ENCODE peak calls at places on chromosomes 3 and 15, in nine cellular contexts. B is A549; R is CD8-positive, alpha-beta memory T cell; G is psoas muscle; S is upper lobe of right lung; K is right atrium auricular region; E is neuronal stem cell; J is left lung; O is stomach. Z is an unnamed sample.

GRCh38 chr15:60787737-60788513 is 309.0 kb upstream of the ICE2 start:
- DNase-seq in R (no peak), G (no peak), K (no peak), E (no peak), J (no peak), B (no peak), S (no peak), O (no peak), Z (no peak)

GRCh38 chr3:184541886-184542562 is 19.6 kb upstream of the EPHB3 start:
- DNase-seq in S (no peak), E (no peak), J (no peak), O (no peak), B (no peak), K (peak), R (no peak), G (no peak), Z (no peak)

GRCh38 chr15:91224750-91225380 is 124.8 kb downstream of the SV2B start:
- DNase-seq in O (no peak), E (peak), G (no peak), R (no peak), B (peak), K (no peak), S (no peak), J (no peak), Z (no peak)

GRCh38 chr3:181265750-181266333 is 276.3 kb upstream of the DNAJC19 start:
- DNase-seq in R (peak), B (no peak), S (no peak), K (no peak), O (no peak), G (no peak), J (no peak), E (no peak), Z (no peak)

GRCh38 chr3:167882057-167882667 is 146.6 kb downstream of the SERPINI1 start:
- DNase-seq in E (no peak), S (no peak), K (no peak), R (peak), B (peak), J (no peak), O (no peak), G (no peak), Z (no peak)

GRCh38 chr3:30370681-30371271 is 235.6 kb upstream of the TGFBR2 start:
- DNase-seq in B (no peak), J (no peak), O (no peak), S (no peak), E (no peak), R (no peak), K (no peak), G (no peak), Z (no peak)

GRCh38 chr15:98000249-98001203 is 40.0 kb downstream of the ARRDC4 start:
- DNase-seq in J (no peak), K (no peak), B (no peak), G (no peak), R (no peak), S (no peak), O (no peak), E (no peak), Z (no peak)

GRCh38 chr3:18725668-18726407 is 300.7 kb upstream of the SATB1 start:
- DNase-seq in O (no peak), S (no peak), K (no peak), B (no peak), G (no peak), J (no peak), R (peak), E (no peak), Z (no peak)

GRCh38 chr15:43184407-43185160 is 619 bp upstream of the CCNDBP1 start:
- DNase-seq in O (no peak), J (no peak), G (no peak), S (no peak), K (no peak), E (no peak), R (no peak), B (no peak), Z (no peak)

GRCh38 chr3:138608322-138609214 is at the start of gene FAIM:
- DNase-seq in O (peak), S (peak), K (peak), J (peak), G (peak), E (peak), R (peak), B (peak), Z (peak)

GRCh38 chr3:95899494-95899893 is 914.9 kb upstream of the EPHA6 start:
- DNase-seq in K (no peak), J (no peak), G (no peak), R (no peak), B (no peak), S (no peak), O (no peak), E (no peak), Z (no peak)

GRCh38 chr15:26738996-26739395 is 33.9 kb downstream of the GABRB3 start:
- DNase-seq in K (no peak), B (no peak), G (no peak), O (no peak), J (no peak), E (no peak), R (no peak), S (no peak), Z (no peak)

GRCh38 chr15:45715528-45715927 is 80.7 kb downstream of the SQOR start:
- DNase-seq in R (no peak), B (no peak), S (no peak), G (no peak), J (no peak), E (no peak), K (no peak), O (no peak), Z (no peak)

GRCh38 chr15:98843844-98844243 is 163.7 kb downstream of the PGPEP1L start:
- DNase-seq in K (no peak), E (no peak), S (no peak), R (no peak), O (no peak), G (no peak), B (no peak), J (no peak), Z (no peak)

GRCh38 chr15:31111091-31111647 is 9.6 kb upstream of the TRPM1 start:
- DNase-seq in E (no peak), S (no peak), O (no peak), K (no peak), B (no peak), R (no peak), J (no peak), G (no peak), Z (no peak)

GRCh38 chr15:66997212-66997611 is 68.2 kb upstream of the SMAD3 start:
- DNase-seq in S (no peak), G (no peak), R (no peak), B (no peak), O (no peak), E (no peak), J (no peak), K (no peak), Z (no peak)

GRCh38 chr3:4119119-4119518 is 184.1 kb upstream of the SETMAR start:
- DNase-seq in G (no peak), R (no peak), S (no peak), J (no peak), E (no peak), O (no peak), K (no peak), B (no peak), Z (no peak)

GRCh38 chr15:101675015-101675414 is 22.8 kb upstream of the TM2D3 start:
- DNase-seq in B (no peak), K (no peak), E (no peak), J (no peak), O (no peak), G (no peak), R (no peak), S (no peak), Z (no peak)

GRCh38 chr15:63872759-63873510 is 39.2 kb upstream of the HERC1 start:
- DNase-seq in J (no peak), B (no peak), O (no peak), E (no peak), G (no peak), S (no peak), K (no peak), R (no peak), Z (no peak)

GRCh38 chr3:32469151-32469874 is 33.3 kb downstream of the CMTM6 start:
- DNase-seq in E (no peak), R (no peak), S (no peak), G (no peak), B (no peak), K (no peak), O (no peak), J (no peak), Z (no peak)

GRCh38 chr3:124786491-124787241 is 56.4 kb downstream of the UMPS start:
- DNase-seq in K (no peak), B (no peak), J (no peak), G (no peak), S (no peak), R (no peak), O (no peak), E (no peak), Z (no peak)

GRCh38 chr15:50186752-50187151 is 4.8 kb downstream of the SLC27A2 start:
- DNase-seq in K (no peak), E (no peak), O (no peak), B (no peak), R (no peak), S (no peak), J (no peak), G (no peak), Z (no peak)

GRCh38 chr3:31157028-31157694 is 262.7 kb upstream of the GADL1 start:
- DNase-seq in E (no peak), G (no peak), K (no peak), J (no peak), B (no peak), O (no peak), S (no peak), R (no peak), Z (no peak)

GRCh38 chr3:170584585-170585007 is 1.3 kb downstream of the SLC7A14 start:
- DNase-seq in E (peak), R (no peak), O (peak), G (peak), K (no peak), J (peak), S (peak), B (peak), Z (peak)

GRCh38 chr3:45145681-45146614 is at the start of gene CDCP1:
- DNase-seq in B (peak), K (no peak), G (no peak), S (peak), O (peak), E (no peak), J (peak), R (no peak), Z (no peak)

GRCh38 chr15:75776075-75776443 is 63.4 kb upstream of the CSPG4 start:
- DNase-seq in G (no peak), J (no peak), K (no peak), S (no peak), B (no peak), O (no peak), E (no peak), R (no peak), Z (no peak)

GRCh38 chr3:152389316-152389934 is 120.7 kb downstream of the MBNL1 start:
- DNase-seq in R (no peak), E (no peak), K (no peak), G (no peak), S (no peak), J (no peak), B (no peak), O (no peak), Z (no peak)

GRCh38 chr3:58521917-58522680 is 14.9 kb downstream of the ACOX2 start:
- DNase-seq in R (no peak), J (no peak), E (no peak), K (peak), B (no peak), S (no peak), O (no peak), G (no peak), Z (no peak)

GRCh38 chr15:90143176-90143655 is 40.9 kb upstream of the IDH2 start:
- DNase-seq in G (peak), B (peak), R (peak), J (peak), E (peak), S (peak), O (peak), K (no peak), Z (peak)

GRCh38 chr3:52086939-52087675 is 30.7 kb upstream of the DUSP7 start:
- DNase-seq in G (no peak), J (no peak), B (no peak), O (no peak), S (peak), R (no peak), E (no peak), K (no peak), Z (no peak)

GRCh38 chr15:55552461-55552860 is 35.7 kb downstream of the PYGO1 start:
- DNase-seq in J (no peak), R (no peak), S (no peak), G (no peak), K (no peak), B (no peak), E (no peak), O (no peak), Z (no peak)

GRCh38 chr15:36407647-36408046 is 171.8 kb upstream of the CDIN1 start:
- DNase-seq in K (no peak), B (no peak), S (no peak), G (no peak), O (no peak), E (no peak), J (no peak), R (no peak), Z (no peak)

GRCh38 chr3:58998476-58999117 is 51.2 kb downstream of the CFAP20DC start:
- DNase-seq in S (no peak), E (no peak), K (no peak), G (no peak), R (no peak), B (peak), O (no peak), J (no peak), Z (no peak)

GRCh38 chr3:48189321-48189720 is 1.1 kb upstream of the CDC25A start:
- DNase-seq in G (no peak), S (no peak), B (no peak), O (no peak), R (no peak), J (no peak), E (no peak), K (no peak), Z (no peak)

GRCh38 chr3:129665024-129665768 is 58.7 kb upstream of the PLXND1 start:
- DNase-seq in B (no peak), O (no peak), S (no peak), R (no peak), E (no peak), J (no peak), G (no peak), K (no peak), Z (no peak)

GRCh38 chr15:39230205-39230916 is 350.5 kb upstream of the THBS1 start:
- DNase-seq in R (no peak), K (no peak), O (no peak), B (no peak), G (no peak), J (no peak), E (no peak), S (no peak), Z (no peak)

DNA sequence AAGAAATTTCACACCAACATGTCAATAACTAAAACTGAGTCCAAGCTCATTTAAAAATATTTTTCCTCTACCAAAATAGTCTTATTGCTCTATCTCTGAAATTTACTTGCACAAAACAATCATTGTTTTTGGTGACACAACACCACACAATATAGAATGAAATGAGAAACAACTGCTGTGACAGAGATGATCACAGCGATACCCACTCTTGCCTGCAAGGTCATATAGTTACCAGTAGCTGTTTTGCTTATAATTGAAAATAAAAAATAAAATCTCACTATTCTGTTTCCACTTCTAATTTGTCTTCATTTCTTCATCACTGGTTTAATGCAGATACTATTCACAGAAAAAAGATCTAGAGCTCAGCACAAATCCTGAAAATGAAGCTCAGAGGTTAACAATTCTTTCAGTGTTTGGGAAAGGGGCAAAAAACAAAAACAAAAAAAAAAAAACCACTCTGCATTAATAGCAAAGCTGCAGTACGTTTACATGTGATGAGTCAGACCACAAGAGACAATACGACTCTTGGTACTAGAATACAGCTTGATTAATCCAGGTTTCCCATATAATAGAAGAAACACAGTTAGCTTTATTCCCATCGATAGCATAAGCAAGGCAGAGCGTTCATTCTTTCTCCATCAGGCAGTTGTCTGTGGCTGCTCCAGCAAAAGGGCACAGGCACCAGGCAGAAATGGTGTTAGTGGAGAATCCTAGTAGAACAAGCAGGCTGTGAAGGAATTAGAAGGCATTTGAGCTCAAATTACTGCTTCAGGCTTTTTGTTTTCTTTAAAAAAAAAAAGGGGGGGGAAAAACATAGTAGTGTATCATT is 794 bp downstream of the ANKRD28 start:
- DNase-seq in S (no peak), O (no peak), B (peak), K (no peak), J (no peak), R (no peak), G (no peak), E (peak), Z (no peak)
- H3K27ac ChIP-seq in S (peak), O (peak), B (peak), K (peak), J (peak), R (peak), G (peak), E (peak), Z (peak)

GRCh38 chr3:42773409-42773751 is 327 bp upstream of the CCDC13 start:
- DNase-seq in O (no peak), S (no peak), R (no peak), B (no peak), E (no peak), G (no peak), K (no peak), J (no peak), Z (no peak)
- H3K4me3 ChIP-seq in O (peak), S (peak), R (peak), B (peak), E (peak), G (peak), K (peak), J (peak), Z (peak)

GRCh38 chr3:122232485-122232884 is 49.0 kb downstream of the CASR start:
- DNase-seq in B (no peak), K (no peak), R (no peak), O (no peak), S (no peak), J (no peak), E (no peak), G (no peak), Z (no peak)
- H3K27ac ChIP-seq in B (no peak), K (no peak), R (no peak), O (no peak), S (no peak), J (no peak), E (no peak), G (no peak), Z (no peak)

DNA sequence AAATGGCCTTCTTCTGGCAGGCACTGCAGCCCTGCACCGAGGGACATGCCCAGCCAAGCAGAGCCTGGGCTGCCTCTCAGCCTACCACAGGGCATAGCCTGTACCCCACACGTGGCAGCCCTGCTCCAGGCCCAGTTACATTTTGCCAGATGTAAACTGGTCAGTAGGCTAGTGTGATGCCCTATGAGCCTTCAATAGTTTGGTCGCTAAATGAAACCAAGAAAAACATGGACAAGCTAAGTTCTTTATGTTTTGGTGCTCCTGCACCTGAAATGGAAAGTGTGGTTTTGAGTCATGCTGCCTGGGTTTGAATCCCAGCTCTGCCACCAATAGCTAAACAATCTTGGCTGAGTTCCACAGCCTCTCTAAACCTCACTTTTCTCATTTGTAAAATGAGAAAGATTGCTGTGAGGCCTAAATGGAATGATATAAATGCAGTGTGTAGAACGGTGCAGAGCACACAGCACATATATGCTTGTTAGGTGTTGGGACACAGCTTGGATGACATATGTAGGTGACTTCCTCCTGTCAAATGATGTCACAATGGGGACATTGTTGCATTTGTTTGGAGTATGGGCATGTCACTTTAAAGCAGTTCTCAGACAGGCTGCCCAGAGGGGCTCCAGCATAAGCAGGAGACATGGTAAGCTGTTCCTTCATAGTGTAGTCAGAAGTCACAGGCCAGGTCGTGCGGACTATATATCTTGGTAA is 57.4 kb downstream of the ZBTB38 start:
- DNase-seq in K (no peak), J (no peak), B (no peak), R (no peak), O (no peak), G (no peak), S (no peak), E (no peak), Z (no peak)
- H3K4me3 ChIP-seq in K (no peak), J (no peak), B (no peak), R (no peak), O (no peak), G (no peak), S (no peak), E (no peak), Z (no peak)

GRCh38 chr15:32637704-32638103 is 3.8 kb upstream of the SCG5 start:
- DNase-seq in E (no peak), S (no peak), O (no peak), B (no peak), J (no peak), G (no peak), R (no peak), K (no peak), Z (no peak)

GRCh38 chr15:32642667-32643425 is 1.3 kb downstream of the SCG5 start:
- DNase-seq in S (no peak), B (no peak), J (no peak), O (no peak), G (no peak), K (no peak), R (no peak), E (no peak), Z (no peak)

GRCh38 chr15:32636410-32636809 is 5.1 kb upstream of the SCG5 start:
- DNase-seq in B (no peak), O (no peak), R (no peak), G (no peak), E (no peak), J (no peak), S (no peak), K (no peak), Z (no peak)

GRCh38 chr15:32641517-32642059 is at the start of gene SCG5:
- DNase-seq in R (no peak), S (peak), K (no peak), E (peak), J (peak), O (no peak), B (no peak), G (no peak), Z (no peak)

GRCh38 chr15:32636908-32637567 is 4.5 kb upstream of the SCG5 start:
- DNase-seq in R (no peak), K (no peak), G (no peak), E (no peak), J (no peak), B (no peak), S (no peak), O (no peak), Z (no peak)
- H3K27ac ChIP-seq in R (no peak), K (no peak), G (no peak), E (no peak), J (no peak), B (no peak), S (no peak), O (no peak), Z (no peak)

GRCh38 chr3:37228734-37229133 is 54.4 kb upstream of the LRRFIP2 start:
- DNase-seq in B (no peak), K (no peak), R (no peak), O (no peak), E (no peak), G (no peak), J (no peak), S (no peak), Z (no peak)

GRCh38 chr3:37227870-37228549 is 53.6 kb upstream of the LRRFIP2 start:
- DNase-seq in J (no peak), E (no peak), G (no peak), K (no peak), O (no peak), S (no peak), R (no peak), B (no peak), Z (no peak)

GRCh38 chr3:37229291-37229690 is 54.9 kb upstream of the LRRFIP2 start:
- DNase-seq in B (no peak), J (no peak), S (no peak), R (no peak), G (no peak), K (no peak), O (no peak), E (no peak), Z (no peak)

GRCh38 chr3:37225481-37225880 is 51.1 kb upstream of the LRRFIP2 start:
- DNase-seq in E (no peak), O (no peak), J (no peak), B (no peak), K (no peak), G (no peak), R (peak), S (no peak), Z (no peak)

GRCh38 chr3:37229740-37230139 is 55.4 kb upstream of the LRRFIP2 start:
- DNase-seq in R (no peak), B (no peak), J (no peak), K (no peak), S (no peak), O (peak), E (no peak), G (no peak), Z (no peak)
- H3K4me3 ChIP-seq in R (no peak), B (no peak), J (no peak), K (no peak), S (no peak), O (no peak), E (no peak), G (no peak), Z (no peak)